ENCODE peak calls at places on chromosomes 1 and 21, in four cellular contexts. T is cardiac muscle cell, Q is uterus, Z is DND-41. P is an unnamed sample.

GRCh38 chr1:44603718-44604117 is 70.6 kb downstream of the TMEM53 start:
- DNase-seq in T (no peak), Q (no peak), Z (no peak), P (no peak)

GRCh38 chr1:70072239-70072751 is 133.1 kb downstream of the LRRC40 start:
- DNase-seq in T (no peak), Q (no peak), Z (no peak), P (no peak)

GRCh38 chr1:19043579-19044443 is 87.3 kb upstream of the IFFO2 start:
- DNase-seq in T (no peak), Q (no peak), Z (no peak), P (no peak)

GRCh38 chr1:240499012-240499411 is 112.9 kb downstream of the GREM2 start:
- DNase-seq in T (peak; percentile 6), Q (no peak), Z (no peak), P (no peak)

GRCh38 chr1:67969446-67969845 is 81.0 kb downstream of the DIRAS3 start:
- DNase-seq in T (no peak), Q (no peak), Z (no peak), P (no peak)

GRCh38 chr1:101371259-101371658 is 134.4 kb downstream of the S1PR1 start:
- DNase-seq in T (no peak), Q (no peak), Z (peak; percentile 59), P (no peak)

GRCh38 chr1:32933742-32934322 is 30.8 kb downstream of the RNF19B start:
- DNase-seq in T (peak; percentile 15), Q (peak; percentile 59), Z (no peak), P (no peak)

GRCh38 chr21:44291936-44292811 is 6.5 kb downstream of the AIRE start:
- DNase-seq in T (no peak), Q (no peak), Z (no peak), P (no peak)

GRCh38 chr1:32876341-32877210 is 5.9 kb upstream of the FNDC5 start:
- DNase-seq in T (peak; percentile 61), Q (no peak), Z (peak; percentile 69), P (no peak)

GRCh38 chr1:184870319-184870718 is 104.0 kb downstream of the NIBAN1 start:
- DNase-seq in T (no peak), Q (no peak), Z (no peak), P (no peak)

GRCh38 chr1:75838099-75838498 is 41.4 kb downstream of the MSH4 start:
- DNase-seq in T (no peak), Q (no peak), Z (no peak), P (no peak)

GRCh38 chr1:50109647-50110075 is 941 bp downstream of the ELAVL4 start:
- DNase-seq in T (no peak), Q (no peak), Z (peak; percentile 6), P (no peak)

GRCh38 chr1:50103615-50104081 is 5.1 kb upstream of the ELAVL4 start:
- DNase-seq in T (no peak), Q (no peak), Z (no peak), P (no peak)

GRCh38 chr1:50108497-50109073 is at the start of gene ELAVL4:
- DNase-seq in T (no peak), Q (no peak), Z (no peak), P (no peak)

GRCh38 chr1:50106095-50106761 is 2.5 kb upstream of the ELAVL4 start:
- DNase-seq in T (no peak), Q (no peak), Z (no peak), P (no peak)

DNA sequence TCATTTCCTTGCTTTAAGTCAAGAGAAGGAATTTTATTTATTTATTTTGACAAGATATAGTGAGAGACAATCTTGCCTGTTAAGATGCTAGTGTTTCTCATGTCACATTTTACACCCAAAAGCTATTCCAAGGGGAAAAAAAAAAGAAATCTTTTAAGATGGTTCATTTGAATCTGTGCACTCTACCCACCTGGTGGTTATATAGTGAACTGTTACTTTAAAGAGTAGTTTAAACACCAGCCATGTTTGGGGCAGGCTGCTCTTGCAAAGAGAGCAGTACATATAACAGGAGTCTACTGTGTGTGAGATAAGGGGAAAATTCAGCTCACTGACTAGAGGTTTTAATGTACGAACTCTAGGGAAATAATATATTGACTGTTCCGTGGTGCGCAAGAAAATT is 3.3 kb upstream of the ELAVL4 start:
- DNase-seq in T (peak; percentile 28), Q (no peak), Z (no peak), P (no peak)
- H3K4me3 ChIP-seq in T (no peak overlapping the region), Q (no peak overlapping the region), Z (no peak overlapping the region), P (no peak overlapping the region)

DNA sequence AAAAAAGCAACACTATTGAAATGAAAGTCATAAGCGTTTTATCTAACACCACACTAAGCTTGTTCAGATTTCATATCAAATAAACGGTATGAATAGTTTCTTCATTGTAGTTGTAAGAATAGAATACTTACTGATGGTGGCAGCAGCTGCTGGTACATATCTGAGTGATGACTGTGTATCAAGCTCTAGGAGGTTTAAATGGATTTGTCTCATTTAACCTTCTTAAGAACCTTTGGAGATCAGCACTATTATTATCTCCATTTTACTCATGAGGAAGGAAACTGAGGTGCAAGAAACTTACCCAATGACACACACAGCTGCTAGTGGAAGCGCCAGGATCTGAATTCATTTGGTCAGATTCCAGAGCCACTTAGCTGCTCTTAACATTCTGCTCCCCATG is 104.0 kb downstream of the EIF4G3 start:
- DNase-seq in T (no peak), Q (no peak), Z (no peak), P (no peak)
- H3K4me1 ChIP-seq in T (peaks cover 12% of the 10 kb centered on the region), Q (no peaks in the 10 kb centered on the region), Z (no peaks in the 10 kb centered on the region), P (peaks cover 3% of the 10 kb centered on the region)

DNA sequence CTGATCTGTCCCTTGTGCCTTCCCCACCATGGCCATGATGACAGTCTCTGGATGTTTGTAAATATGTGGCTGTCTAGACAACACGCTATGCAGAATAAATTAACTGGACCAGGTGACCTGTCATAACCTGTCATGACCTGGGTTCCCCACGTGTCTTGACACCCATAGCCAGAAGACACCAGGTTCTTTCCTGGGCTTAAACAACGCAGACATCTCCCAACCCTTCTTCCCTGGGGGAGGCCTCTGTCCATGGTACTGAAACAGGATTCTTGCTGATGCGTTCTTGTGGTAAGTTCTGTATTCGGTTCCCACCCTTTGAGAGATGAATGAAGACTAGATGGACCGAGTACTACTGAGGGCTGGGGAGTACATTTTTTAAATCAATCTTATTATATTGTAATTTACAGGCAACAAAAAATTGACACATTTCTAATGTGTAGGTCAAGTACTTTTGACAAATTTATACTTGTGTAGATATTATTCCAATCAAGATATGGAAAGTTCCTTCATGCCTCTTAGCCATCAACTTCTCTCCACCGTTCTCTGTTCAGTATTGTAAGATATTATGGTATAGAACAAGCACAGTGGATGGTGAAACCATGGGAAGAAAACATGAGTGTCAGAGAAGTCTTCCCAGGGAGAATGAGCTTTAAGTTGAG is 738.8 kb downstream of the PTPRU start:
- DNase-seq in T (peak; percentile 79), Q (no peak), Z (peak; percentile 42), P (no peak)
- H3K27ac ChIP-seq in T (no peak overlapping the region), Q (no peak overlapping the region), Z (no peak overlapping the region), P (no peak overlapping the region)

GRCh38 chr1:228463009-228463558 is 24.1 kb upstream of the RNF187 start:
- DNase-seq in T (no peak), Q (no peak), Z (no peak), P (no peak)
- H3K4me3 ChIP-seq in T (no peak overlapping the region), Q (no peak overlapping the region), Z (no peak overlapping the region), P (no peak overlapping the region)

GRCh38 chr1:228868731-228869024 is 133.4 kb downstream of the RHOU start:
- DNase-seq in T (no peak), Q (no peak), Z (no peak), P (no peak)
- H3K4me1 ChIP-seq in T (peaks cover 4% of the 10 kb centered on the region), Q (no peaks in the 10 kb centered on the region), Z (peaks cover 9% of the 10 kb centered on the region), P (no peaks in the 10 kb centered on the region)

DNA sequence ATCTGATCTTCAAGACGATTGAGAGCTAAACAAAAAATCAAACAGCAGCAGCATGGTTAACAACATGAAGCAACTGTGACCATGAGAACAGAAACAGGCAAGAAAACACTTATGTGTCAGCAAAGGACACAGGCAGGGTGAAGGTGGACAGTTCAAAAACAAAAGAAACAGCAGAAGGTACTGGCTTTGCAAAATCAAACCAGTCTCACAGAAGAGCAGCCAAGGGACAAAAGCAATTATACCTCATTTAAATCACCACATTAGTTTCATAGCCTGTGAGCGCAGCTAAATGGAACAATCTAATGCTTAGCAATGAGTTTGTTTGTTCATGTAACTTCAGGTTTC is 59.1 kb downstream of the CAPN2 start:
- DNase-seq in T (no peak), Q (no peak), Z (no peak), P (peak; percentile 8)
- H3K27ac ChIP-seq in T (peak overlapping the region; percentile 80), Q (peak overlapping the region; percentile 95), Z (no peak overlapping the region), P (peak overlapping the region; percentile 76)

GRCh38 chr1:23644555-23644866 is 47.1 kb upstream of the RPL11 start:
- DNase-seq in T (no peak), Q (no peak), Z (no peak), P (no peak)
- H3K4me3 ChIP-seq in T (no peak overlapping the region), Q (no peak overlapping the region), Z (no peak overlapping the region), P (no peak overlapping the region)

DNA sequence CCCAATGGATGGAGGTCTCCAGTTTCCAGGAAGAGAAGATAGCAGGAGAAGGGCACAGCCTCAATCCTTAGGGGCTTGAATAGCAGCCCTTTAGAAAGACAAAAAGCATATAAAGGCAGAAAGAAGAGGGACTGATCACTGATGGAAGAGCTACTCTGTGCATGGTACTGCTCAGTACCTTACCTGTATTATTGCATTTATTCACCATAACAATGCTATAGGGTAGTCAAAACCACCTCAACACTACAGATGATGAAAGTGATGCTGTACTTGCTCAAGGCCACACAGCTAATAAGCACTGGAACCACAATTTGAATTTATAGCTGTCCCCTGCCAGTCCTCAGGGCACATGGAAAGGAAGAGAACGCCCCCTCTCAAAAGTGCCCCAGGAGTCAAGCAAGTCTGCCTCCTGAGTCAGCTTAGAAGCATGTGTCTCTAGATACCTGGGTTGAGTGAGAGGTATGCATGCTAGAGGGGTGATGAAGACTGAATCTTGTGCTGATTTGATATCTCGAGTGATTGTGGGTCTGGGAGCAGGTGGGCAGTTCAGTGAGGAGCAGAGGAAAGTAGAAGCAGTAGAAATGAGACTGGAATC is 13.6 kb downstream of the DDAH1 start:
- DNase-seq in T (no peak), Q (no peak), Z (no peak), P (no peak)
- H3K4me1 ChIP-seq in T (no peaks in the 10 kb centered on the region), Q (no peaks in the 10 kb centered on the region), Z (no peaks in the 10 kb centered on the region), P (no peaks in the 10 kb centered on the region)

GRCh38 chr21:41322496-41323382 is 6.1 kb downstream of the FAM3B start:
- DNase-seq in T (no peak), Q (no peak), Z (no peak), P (no peak)
- H3K27ac ChIP-seq in T (no peak overlapping the region), Q (no peak overlapping the region), Z (no peak overlapping the region), P (no peak overlapping the region)

P was measured in ascending aorta.